ENCODE peak calls at places on chromosomes 7 and 10, in four cellular contexts. R is IMR-90, M is H9, L is neuronal stem cell. X is an unnamed sample.

GRCh38 chr7:7552199-7552598 is 14.5 kb upstream of the MIOS start:
- DNase-seq in R (no peak), M (no peak), L (no peak), X (no peak)

GRCh38 chr7:77838929-77839491 is 40.4 kb downstream of the PHTF2 start:
- DNase-seq in R (no peak), M (no peak), L (no peak), X (no peak)

GRCh38 chr10:119221201-119221600 is 13.8 kb downstream of the GRK5 start:
- DNase-seq in R (peak; percentile 82), M (no peak), L (no peak), X (peak; percentile 76)

GRCh38 chr10:49189422-49189821 is 1.2 kb upstream of the TMEM273 start:
- DNase-seq in R (no peak), M (no peak), L (no peak), X (no peak)

GRCh38 chr10:89151857-89152256 is 55.3 kb downstream of the CH25H start:
- DNase-seq in R (peak; percentile 89), M (no peak), L (no peak), X (no peak)

GRCh38 chr10:72274730-72275350 is 1.1 kb downstream of the DDIT4 start:
- DNase-seq in R (peak; percentile 59), M (peak; percentile 75), L (no peak), X (peak; percentile 66)

GRCh38 chr7:136741941-136742340 is 126.5 kb upstream of the CHRM2 start:
- DNase-seq in R (no peak), M (no peak), L (no peak), X (peak; percentile 2)

GRCh38 chr7:82600601-82601000 is 157.0 kb upstream of the CACNA2D1 start:
- DNase-seq in R (peak; percentile 13), M (no peak), L (no peak), X (peak; percentile 19)

GRCh38 chr7:132740176-132740575 is 163.9 kb upstream of the PLXNA4 start:
- DNase-seq in R (no peak), M (no peak), L (no peak), X (no peak)

GRCh38 chr10:107103174-107104025 is 61.1 kb downstream of the SORCS1 start:
- DNase-seq in R (no peak), M (no peak), L (no peak), X (no peak)
- H3K14ac ChIP-seq in R (no peak overlapping the region), M (no peak overlapping the region), L (no peak overlapping the region), X (no peak overlapping the region)

GRCh38 chr10:70699063-70699658 is 26.9 kb downstream of the ADAMTS14 start:
- DNase-seq in R (no peak), M (no peak), L (no peak), X (no peak)
- H3K14ac ChIP-seq in R (no peak overlapping the region), M (no peak overlapping the region), L (peak overlapping the region; percentile 56), X (no peak overlapping the region)

GRCh38 chr7:140673770-140674155 is 1.0 kb downstream of the ADCK2 start:
- DNase-seq in R (no peak), M (no peak), L (no peak), X (no peak)

GRCh38 chr7:140672382-140673062 is at the start of gene ADCK2:
- DNase-seq in R (no peak), M (peak; percentile 74), L (no peak), X (no peak)

GRCh38 chr7:140671966-140672365 is 779 bp upstream of the ADCK2 start:
- DNase-seq in R (no peak), M (peak; percentile 48), L (no peak), X (no peak)

GRCh38 chr7:140674356-140674800 is 1.6 kb downstream of the ADCK2 start:
- DNase-seq in R (no peak), M (no peak), L (no peak), X (no peak)

DNA sequence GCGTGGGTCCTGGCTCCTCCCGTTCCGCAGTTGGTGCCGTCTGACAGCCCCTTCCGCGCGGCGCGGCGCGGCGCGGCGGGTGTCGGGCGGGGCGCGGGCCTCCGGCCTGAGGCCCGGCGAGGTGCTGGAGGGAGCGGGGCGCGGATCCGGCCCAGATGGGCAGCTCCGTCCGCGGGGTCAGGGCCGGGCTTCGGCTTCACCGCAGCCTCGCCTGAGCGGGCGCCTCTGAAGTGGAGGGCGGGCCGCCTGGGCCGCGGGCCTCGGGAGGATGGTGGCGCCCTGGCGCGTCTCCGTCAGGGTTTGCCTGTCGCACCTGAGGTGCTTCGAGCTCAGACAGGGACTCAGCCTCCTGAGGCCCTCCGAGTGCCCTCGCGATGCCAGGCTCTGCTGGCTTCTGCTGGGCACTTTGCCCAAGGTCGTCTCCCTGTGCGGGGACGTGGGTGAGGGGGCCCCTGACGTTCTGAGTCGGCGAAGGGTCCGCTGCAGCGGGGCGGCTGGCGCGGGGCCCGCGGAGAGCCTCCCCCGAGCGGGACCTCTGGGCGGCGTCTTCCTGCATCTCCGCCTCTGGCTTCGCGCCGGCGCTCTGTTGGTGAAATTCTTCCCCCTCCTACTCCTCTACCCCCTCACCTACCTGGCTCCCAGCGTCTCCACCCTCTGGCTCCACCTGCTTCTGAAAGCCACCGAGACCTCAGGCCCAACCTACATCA is 471 bp downstream of the ADCK2 start:
- DNase-seq in R (no peak), M (peak; percentile 78), L (peak; percentile 24), X (no peak)
- H3K14ac ChIP-seq in R (no peak overlapping the region), M (peak overlapping the region; percentile 0), L (no peak overlapping the region), X (no peak overlapping the region)

DNA sequence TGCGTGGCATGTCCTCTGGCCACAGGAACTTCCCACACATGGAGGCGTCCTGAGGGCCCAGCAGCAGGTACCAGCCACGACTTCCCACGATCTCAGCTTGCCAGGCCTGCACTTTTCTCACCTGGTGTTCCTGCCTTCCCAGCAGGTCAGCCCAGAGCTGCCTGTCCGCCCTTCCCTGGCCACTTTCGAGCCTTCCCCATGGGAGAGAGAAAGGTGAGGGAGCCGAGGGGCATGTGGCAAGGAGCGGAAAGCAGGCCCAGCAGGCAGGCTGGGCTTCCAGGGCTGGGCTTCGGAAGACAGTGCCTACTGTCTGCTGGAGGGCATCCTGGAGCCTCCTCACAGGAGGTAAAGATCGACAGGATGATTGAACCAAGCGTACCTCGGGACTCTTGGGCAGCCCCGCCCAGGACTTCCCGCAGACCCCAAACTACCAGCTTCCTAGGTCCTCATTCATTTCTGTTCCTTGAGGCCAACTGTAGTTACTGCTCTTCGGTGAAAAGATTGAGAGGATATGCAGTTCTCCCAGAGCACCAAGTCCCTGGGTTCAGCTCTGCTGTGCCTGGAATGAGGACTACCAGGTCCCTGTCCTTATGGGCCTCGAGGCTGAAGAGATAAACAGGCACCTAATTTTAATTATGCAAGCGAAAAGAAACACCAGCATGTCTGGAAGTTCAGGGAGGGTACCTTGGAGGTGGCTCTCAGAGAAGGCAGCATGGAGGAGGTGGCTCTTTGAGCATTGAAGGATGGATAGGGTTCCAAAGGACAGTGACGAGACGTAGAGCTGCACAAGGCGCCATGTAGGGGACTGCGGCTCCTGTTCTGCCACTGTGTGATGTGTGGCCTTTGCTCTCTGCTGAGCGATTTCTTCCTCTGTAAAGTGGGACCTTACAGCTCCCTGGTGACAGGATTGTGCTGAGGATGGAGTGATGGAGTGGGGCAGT is 87.8 kb downstream of the ZMIZ1 start:
- DNase-seq in R (no peak), M (no peak), L (no peak), X (no peak)
- H3K14ac ChIP-seq in R (peak overlapping the region; percentile 83), M (peak overlapping the region; percentile 75), L (no peak overlapping the region), X (peak overlapping the region; percentile 13)

X was measured in mesenchymal stem cell.